ENCODE peak calls at places on chromosomes 16 and 17, in five cellular contexts. O is choroid plexus epithelial cell, L is neural progenitor cell, N is foreskin fibroblast, B is small intestine. J is an unnamed sample.

GRCh38 chr17:30969989-30970680 is 704 bp upstream of the RNF135 start:
- DNase-seq in O (peak), L (peak), N (peak), B (peak), J (peak)

GRCh38 chr16:77468831-77469230 is 34.0 kb upstream of the ADAMTS18 start:
- DNase-seq in O (no peak), L (peak), N (no peak), B (no peak), J (no peak)

GRCh38 chr17:29046440-29046839 is 3.5 kb downstream of the PIPOX start:
- DNase-seq in O (no peak), L (no peak), N (no peak), B (no peak), J (no peak)

GRCh38 chr16:49463529-49463928 is 89.9 kb downstream of the C16orf78 start:
- DNase-seq in O (no peak), L (peak), N (no peak), B (peak), J (no peak)

GRCh38 chr17:10616502-10617119 is 40.5 kb downstream of the MYH3 start:
- DNase-seq in O (peak), L (peak), N (peak), B (peak), J (peak)

GRCh38 chr17:52027620-52028019 is 130.9 kb downstream of the CA10 start:
- DNase-seq in O (peak), L (no peak), N (peak), B (no peak), J (peak)

GRCh38 chr16:28846933-28847273 is 755 bp upstream of the TUFM start:
- DNase-seq in O (no peak), L (peak), N (peak), B (peak), J (no peak)

GRCh38 chr17:14737984-14738651 is 437.2 kb downstream of the HS3ST3B1 start:
- DNase-seq in O (peak), L (peak), N (peak), B (no peak), J (peak)

GRCh38 chr16:88128556-88128955 is 177.3 kb downstream of the BANP start:
- DNase-seq in O (no peak), L (no peak), N (no peak), B (no peak), J (no peak)

GRCh38 chr16:48608452-48608851 is 1.5 kb downstream of the N4BP1 start:
- DNase-seq in O (no peak), L (no peak), N (peak), B (peak), J (no peak)

GRCh38 chr17:38353084-38353604 is 1.5 kb downstream of the SOCS7 start:
- DNase-seq in O (no peak), L (no peak), N (peak), B (peak), J (no peak)

GRCh38 chr17:48251950-48252349 is 144.4 kb downstream of the SNX11 start:
- DNase-seq in O (no peak), L (no peak), N (no peak), B (no peak), J (no peak)

GRCh38 chr17:39579318-39580081 is 28.2 kb downstream of the NEUROD2 start:
- DNase-seq in O (no peak), L (peak), N (no peak), B (no peak), J (peak)

GRCh38 chr17:47276444-47276843 is 22.8 kb downstream of the ITGB3 start:
- DNase-seq in O (no peak), L (no peak), N (no peak), B (peak), J (no peak)

GRCh38 chr16:56984639-56985038 is 4.7 kb upstream of the NLRC5 start:
- DNase-seq in O (no peak), L (no peak), N (no peak), B (peak), J (no peak)

GRCh38 chr17:27808629-27809028 is 8.3 kb upstream of the NOS2 start:
- DNase-seq in O (no peak), L (no peak), N (no peak), B (no peak), J (no peak)

GRCh38 chr16:24409045-24409444 is 130.3 kb upstream of the RBBP6 start:
- DNase-seq in O (no peak), L (peak), N (no peak), B (no peak), J (no peak)

GRCh38 chr17:64008830-64009229 is 10.7 kb downstream of the PRR29 start:
- DNase-seq in O (no peak), L (no peak), N (no peak), B (no peak), J (no peak)

GRCh38 chr16:3131755-3132377 is 3.0 kb upstream of the ZNF213 start:
- DNase-seq in O (peak), L (peak), N (peak), B (peak), J (peak)

GRCh38 chr17:44199553-44200477 is at the start of gene ATXN7L3:
- DNase-seq in O (peak), L (peak), N (peak), B (peak), J (peak)
- H3K4me3 ChIP-seq in O (peak), L (peak), N (peak), B (peak), J (peak)

GRCh38 chr16:79593754-79594153 is 6.8 kb downstream of the MAF start:
- DNase-seq in O (no peak), L (no peak), N (no peak), B (no peak), J (no peak)
- H3K4me3 ChIP-seq in O (no peak), L (no peak), N (peak), B (no peak), J (no peak)

DNA sequence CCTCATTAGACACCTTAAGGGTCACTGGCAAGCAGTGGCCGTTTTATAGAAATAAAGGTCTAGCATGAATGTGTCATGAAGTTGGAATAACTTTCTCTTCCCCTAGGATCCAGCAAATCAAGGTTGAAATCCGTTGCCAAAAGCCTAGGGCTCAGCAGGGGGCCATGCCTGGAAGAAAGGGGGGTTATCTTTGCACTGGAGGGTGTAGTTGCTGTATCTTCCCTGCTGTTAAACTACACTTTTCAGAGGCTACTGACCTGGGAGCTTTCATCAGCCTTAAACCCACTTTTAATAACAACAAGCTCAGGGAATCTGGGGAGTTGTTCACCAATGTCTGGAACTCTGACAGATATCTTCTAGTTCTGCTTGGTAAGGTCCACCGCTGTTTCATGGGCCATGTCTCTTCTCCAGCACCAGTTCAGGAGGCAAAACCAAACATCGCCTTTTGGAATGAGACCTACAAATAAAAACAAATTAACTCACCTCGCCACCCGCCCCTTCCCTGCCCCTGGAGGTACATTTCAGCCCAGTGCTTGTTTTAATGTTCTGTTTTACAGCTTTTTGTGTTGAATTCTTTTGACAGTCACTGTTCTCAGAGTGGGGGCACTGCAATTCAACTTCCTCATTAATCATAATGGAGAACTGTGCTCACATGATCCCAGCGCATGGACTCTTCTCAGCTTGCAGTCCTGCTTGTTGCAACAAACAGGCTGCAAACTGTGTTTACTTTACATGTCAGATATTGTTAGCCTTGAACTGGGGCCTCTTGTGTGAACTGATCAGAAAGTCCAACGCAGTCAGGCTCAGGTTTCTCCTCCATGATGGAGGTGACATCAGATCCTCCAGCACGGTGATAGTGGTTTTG is 508.7 kb downstream of the KCNJ2 start:
- DNase-seq in O (peak), L (peak), N (no peak), B (no peak), J (no peak)
- H3K4me3 ChIP-seq in O (no peak), L (no peak), N (no peak), B (no peak), J (no peak)

GRCh38 chr16:58499615-58500328 is at the start of gene NDRG4:
- DNase-seq in O (peak), L (peak), N (peak), B (peak), J (peak)
- H3K4me3 ChIP-seq in O (peak), L (peak), N (peak), B (peak), J (peak)

J was measured in cardiac fibroblast.